ENCODE peak calls at places on chromosomes 16 and 17, in ten cellular contexts. Q is A549, X is Peyer's patch, W is adrenal gland, L is transverse colon, G is body of pancreas, H is stomach, C is IMR-90, N is spleen, V is endothelial cell of umbilical vein. S is an unnamed sample.

GRCh38 chr16:51150894-51151320 is at the start of gene SALL1:
- DNase-seq in Q (no peak), X (no peak), W (no peak), L (no peak), G (no peak), H (no peak), C (no peak), N (no peak), V (no peak), S (no peak)

GRCh38 chr17:55624789-55625433 is 97.8 kb downstream of the TMEM100 start:
- DNase-seq in Q (no peak), X (no peak), W (no peak), L (no peak), G (no peak), H (no peak), C (no peak), N (no peak), V (no peak), S (no peak)

GRCh38 chr17:68089881-68090280 is 54.3 kb downstream of the KPNA2 start:
- DNase-seq in Q (peak; percentile 55), X (peak; percentile 68), W (peak; percentile 82), L (peak; percentile 55), G (peak; percentile 60), H (peak; percentile 64), C (peak; percentile 24), N (no peak), V (peak; percentile 73), S (peak; percentile 68)

GRCh38 chr16:73145166-73145565 is 97.2 kb upstream of the ZFHX3 start:
- DNase-seq in Q (no peak), X (no peak), W (no peak), L (no peak), G (no peak), H (no peak), C (no peak), N (no peak), V (no peak), S (no peak)

GRCh38 chr17:7632492-7632894 is 2.6 kb downstream of the SHBG start:
- DNase-seq in Q (peak; percentile 71), X (peak; percentile 54), W (peak; percentile 44), L (peak; percentile 40), G (peak; percentile 52), H (peak; percentile 31), C (peak; percentile 54), N (no peak), V (peak; percentile 24), S (no peak)

GRCh38 chr17:40326014-40326831 is 17.2 kb downstream of the RARA start:
- DNase-seq in Q (no peak), X (no peak), W (no peak), L (peak; percentile 55), G (no peak), H (no peak), C (no peak), N (peak; percentile 86), V (peak; percentile 45), S (peak; percentile 29)

GRCh38 chr16:51807551-51807950 is 656.5 kb upstream of the SALL1 start:
- DNase-seq in Q (no peak), X (no peak), W (no peak), L (no peak), G (no peak), H (no peak), C (no peak), N (no peak), V (no peak), S (no peak)

GRCh38 chr16:2663553-2664521 is 18.5 kb upstream of the KCTD5 start:
- DNase-seq in Q (no peak), X (peak; percentile 67), W (peak; percentile 49), L (peak; percentile 54), G (peak; percentile 37), H (no peak), C (no peak), N (no peak), V (no peak), S (no peak)

GRCh38 chr16:53852678-53853077 is 148.7 kb downstream of the FTO start:
- DNase-seq in Q (no peak), X (no peak), W (no peak), L (no peak), G (no peak), H (no peak), C (peak; percentile 10), N (no peak), V (no peak), S (no peak)

GRCh38 chr16:53848950-53849349 is 145.0 kb downstream of the FTO start:
- DNase-seq in Q (no peak), X (no peak), W (no peak), L (no peak), G (no peak), H (no peak), C (no peak), N (no peak), V (no peak), S (no peak)

GRCh38 chr16:53848277-53848942 is 144.5 kb downstream of the FTO start:
- DNase-seq in Q (no peak), X (no peak), W (no peak), L (no peak), G (no peak), H (no peak), C (no peak), N (no peak), V (peak; percentile 41), S (no peak)

GRCh38 chr16:53849994-53850393 is 146.0 kb downstream of the FTO start:
- DNase-seq in Q (no peak), X (no peak), W (no peak), L (no peak), G (no peak), H (no peak), C (no peak), N (no peak), V (no peak), S (no peak)

DNA sequence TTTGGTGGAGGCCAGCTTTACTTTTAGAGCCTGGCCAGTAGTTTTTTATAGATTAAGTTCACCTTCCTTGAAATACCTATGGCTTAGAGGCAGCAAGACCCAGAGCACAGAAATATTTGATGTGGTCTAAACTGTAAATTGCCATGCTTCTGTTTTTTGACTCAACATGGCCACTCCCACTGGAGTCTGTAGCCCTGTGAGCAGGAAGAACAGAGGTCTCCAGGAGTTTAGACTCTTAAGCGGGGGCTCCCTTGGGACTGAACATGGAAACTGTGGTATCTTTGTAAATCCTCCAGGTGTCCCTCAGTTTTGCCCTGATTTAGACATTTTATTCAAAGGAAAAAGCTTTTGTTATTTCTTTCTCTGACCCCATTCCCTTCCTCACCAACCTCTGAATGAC is 145.6 kb downstream of the FTO start:
- DNase-seq in Q (no peak), X (no peak), W (no peak), L (no peak), G (no peak), H (no peak), C (no peak), N (no peak), V (no peak), S (no peak)
- H3K4me1 ChIP-seq in Q (no peaks in the 10 kb centered on the region), X (no peaks in the 10 kb centered on the region), W (no peaks in the 10 kb centered on the region), L (peaks cover 4% of the 10 kb centered on the region), G (peaks cover 5% of the 10 kb centered on the region), H (no peaks in the 10 kb centered on the region), C (no peaks in the 10 kb centered on the region), N (peaks cover 37% of the 10 kb centered on the region), V (no peaks in the 10 kb centered on the region), S (no peaks in the 10 kb centered on the region)

GRCh38 chr17:51087072-51087757 is 33.5 kb downstream of the SPAG9 start:
- DNase-seq in Q (no peak), X (no peak), W (no peak), L (no peak), G (no peak), H (no peak), C (peak; percentile 50), N (no peak), V (peak; percentile 12), S (no peak)

GRCh38 chr17:51088287-51088686 is 32.4 kb downstream of the SPAG9 start:
- DNase-seq in Q (no peak), X (no peak), W (no peak), L (no peak), G (no peak), H (no peak), C (no peak), N (no peak), V (no peak), S (no peak)

GRCh38 chr17:51091635-51092034 is 29.0 kb downstream of the SPAG9 start:
- DNase-seq in Q (no peak), X (no peak), W (no peak), L (no peak), G (no peak), H (no peak), C (no peak), N (no peak), V (no peak), S (no peak)
- TF ChIP-seq CTCF in Q (no peak), X (no peak), W (no peak), L (no peak), G (no peak), H (no peak), C (no peak), N (no peak), V (no peak), S (no peak)

GRCh38 chr17:56914641-56915263 is 903 bp upstream of the TRIM25 start:
- DNase-seq in Q (peak; percentile 17), X (no peak), W (no peak), L (no peak), G (no peak), H (no peak), C (no peak), N (no peak), V (no peak), S (no peak)

GRCh38 chr17:56913867-56914640 is at the start of gene TRIM25:
- DNase-seq in Q (peak; percentile 93), X (peak; percentile 98), W (peak; percentile 95), L (peak; percentile 95), G (peak; percentile 94), H (peak; percentile 94), C (peak; percentile 82), N (peak; percentile 98), V (peak; percentile 90), S (peak; percentile 95)

GRCh38 chr17:56910509-56911235 is 3.2 kb downstream of the TRIM25 start:
- DNase-seq in Q (no peak), X (no peak), W (no peak), L (no peak), G (no peak), H (no peak), C (no peak), N (no peak), V (no peak), S (no peak)

GRCh38 chr17:56913000-56913866 is 616 bp downstream of the TRIM25 start:
- DNase-seq in Q (no peak), X (peak; percentile 55), W (peak; percentile 44), L (no peak), G (peak; percentile 30), H (no peak), C (no peak), N (no peak), V (peak; percentile 21), S (peak; percentile 33)

DNA sequence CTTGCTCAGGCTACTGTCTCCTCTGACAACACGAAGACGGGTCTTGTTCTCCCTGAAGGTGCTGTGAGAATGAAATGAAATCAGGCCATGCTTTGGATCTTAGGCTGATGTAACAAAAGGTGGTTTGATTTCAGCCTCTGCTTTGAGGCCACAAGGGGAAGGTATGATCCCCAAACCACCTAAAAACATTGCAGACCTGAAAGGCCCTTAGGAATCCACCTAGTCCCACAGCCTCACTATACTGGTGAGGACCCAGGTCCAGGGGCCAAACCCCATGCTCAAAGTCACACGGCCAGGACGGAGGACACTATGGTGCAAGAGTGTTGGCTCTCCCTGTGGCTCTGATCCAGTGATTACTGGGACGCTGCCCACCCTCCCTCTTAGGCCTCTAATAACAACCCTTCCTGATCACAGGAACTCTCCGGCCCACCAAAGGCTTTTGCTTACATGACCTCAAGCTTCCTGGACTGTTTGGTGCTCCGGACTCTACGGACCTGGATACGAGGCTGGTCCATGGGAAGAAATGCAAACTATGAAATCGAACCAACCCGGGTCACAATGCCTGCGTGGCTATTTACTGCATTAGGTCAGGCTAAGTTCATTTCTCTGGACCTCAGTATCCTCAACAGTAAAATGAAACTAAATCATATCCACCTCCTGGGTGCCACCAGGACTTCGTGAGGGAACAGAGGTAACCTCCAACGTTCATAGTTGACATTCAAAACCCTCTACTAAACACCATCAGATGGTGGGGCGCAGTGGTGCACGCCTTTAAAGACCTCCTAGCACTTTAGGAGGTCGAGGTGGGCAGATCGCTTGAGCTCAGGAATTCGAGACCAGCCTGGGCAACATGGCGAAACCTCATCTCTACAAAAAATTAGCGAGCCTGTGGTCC is 1.5 kb downstream of the TRIM25 start:
- DNase-seq in Q (no peak), X (peak; percentile 68), W (peak; percentile 58), L (peak; percentile 33), G (peak; percentile 31), H (peak; percentile 32), C (no peak), N (no peak), V (peak; percentile 57), S (no peak)
- TF ChIP-seq POLR2A in Q (no peak), X (no peak), W (no peak), L (no peak), G (no peak), H (no peak), C (no peak), N (no peak), V (no peak), S (no peak)

GRCh38 chr17:2396192-2396567 is 4.7 kb downstream of the MNT start:
- DNase-seq in Q (no peak), X (no peak), W (peak; percentile 33), L (no peak), G (no peak), H (no peak), C (no peak), N (no peak), V (no peak), S (no peak)

GRCh38 chr17:2393184-2393953 is 7.5 kb downstream of the MNT start:
- DNase-seq in Q (peak; percentile 94), X (peak; percentile 96), W (peak; percentile 91), L (peak; percentile 94), G (peak; percentile 92), H (peak; percentile 95), C (peak; percentile 78), N (peak; percentile 98), V (peak; percentile 91), S (peak; percentile 93)

GRCh38 chr17:2395258-2396170 is 5.3 kb downstream of the MNT start:
- DNase-seq in Q (peak; percentile 92), X (no peak), W (peak; percentile 55), L (no peak), G (peak; percentile 64), H (no peak), C (peak; percentile 58), N (peak; percentile 84), V (peak; percentile 23), S (peak; percentile 65)

GRCh38 chr17:2393954-2394749 is 6.7 kb downstream of the MNT start:
- DNase-seq in Q (no peak), X (no peak), W (peak; percentile 38), L (peak; percentile 44), G (no peak), H (no peak), C (no peak), N (peak; percentile 89), V (no peak), S (peak; percentile 49)

DNA sequence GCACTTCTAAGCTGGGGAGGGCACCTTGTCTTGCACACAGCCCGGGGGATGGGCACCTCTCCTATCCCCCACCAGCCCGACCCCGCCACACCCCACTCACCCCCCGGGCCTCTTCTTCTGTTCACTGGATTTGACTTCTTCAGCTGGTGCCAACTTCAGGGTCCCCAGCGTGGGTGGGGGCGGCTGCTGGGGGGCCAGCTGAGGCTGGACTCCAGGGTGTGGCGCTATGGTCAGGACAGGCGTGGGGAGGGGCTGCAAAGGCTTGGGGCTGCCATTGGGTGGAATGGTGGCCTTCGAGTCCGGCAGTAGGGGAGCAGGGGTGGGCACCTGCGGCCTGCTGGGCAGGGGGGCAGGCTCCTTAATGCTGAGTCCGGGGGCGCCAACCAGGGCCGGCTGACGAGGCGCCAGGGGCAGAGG is 6.1 kb downstream of the MNT start:
- DNase-seq in Q (no peak), X (no peak), W (peak; percentile 40), L (no peak), G (no peak), H (no peak), C (no peak), N (peak; percentile 85), V (no peak), S (no peak)
- H3K4me1 ChIP-seq in Q (peaks cover 56% of the 10 kb centered on the region), X (peaks cover 37% of the 10 kb centered on the region), W (peaks cover 58% of the 10 kb centered on the region), L (peaks cover 70% of the 10 kb centered on the region), G (peaks cover 66% of the 10 kb centered on the region), H (peaks cover 85% of the 10 kb centered on the region), C (peaks cover 42% of the 10 kb centered on the region), N (peaks cover 84% of the 10 kb centered on the region), V (peaks cover 45% of the 10 kb centered on the region), S (peaks cover 81% of the 10 kb centered on the region)

S was measured in heart left ventricle.